ENCODE peak calls at places on chromosomes 6 and 20, in eight cellular contexts. O is A549; L is iPS DF 6.9; A is small intestine; Z is upper lobe of right lung; Y is cardiac muscle cell; X is GM12878; W is CD4-positive, CD25-positive, alpha-beta regulatory T cell. U is an unnamed sample.
A peak's percentile ranks its signal among the peaks of the same experiment; 100 is the strongest.

GRCh38 chr20:17262786-17263185 is 35.9 kb downstream of the PCSK2 start:
- DNase-seq in A (no peak), W (no peak), O (no peak), Y (no peak), Z (no peak), X (no peak), L (no peak), U (no peak)

GRCh38 chr6:14012313-14013036 is 87.7 kb downstream of the RNF182 start:
- DNase-seq in X (no peak), O (no peak), Z (no peak), L (no peak), Y (no peak), W (no peak), A (no peak), U (no peak)

GRCh38 chr20:50278684-50279531 is 88.3 kb downstream of the CEBPB start:
- DNase-seq in Z (peak; percentile 92), L (no peak), Y (peak; percentile 47), A (peak; percentile 83), O (peak; percentile 54), W (no peak), X (no peak), U (peak; percentile 82)

GRCh38 chr6:158487495-158487894 is 72.4 kb upstream of the TMEM181 start:
- DNase-seq in A (no peak), X (no peak), O (no peak), L (no peak), W (no peak), Y (no peak), Z (no peak), U (no peak)

GRCh38 chr6:119129148-119129967 is 50.9 kb upstream of the FAM184A start:
- DNase-seq in W (peak; percentile 4), Y (peak; percentile 74), Z (no peak), O (peak; percentile 20), A (peak; percentile 76), X (no peak), L (peak; percentile 39), U (no peak)

GRCh38 chr6:33696538-33697518 is 14.7 kb downstream of the UQCC2 start:
- DNase-seq in Y (no peak), A (peak; percentile 30), O (no peak), Z (no peak), L (no peak), W (no peak), X (no peak), U (no peak)

GRCh38 chr6:45587229-45588060 is 209.7 kb upstream of the SUPT3H start:
- DNase-seq in Z (no peak), X (no peak), L (no peak), O (no peak), Y (no peak), A (no peak), W (no peak), U (peak; percentile 26)

GRCh38 chr6:29926081-29926794 is 16.1 kb upstream of the HLA-A start:
- DNase-seq in W (peak; percentile 51), Z (peak; percentile 71), L (no peak), X (no peak), O (no peak), Y (no peak), A (peak; percentile 95), U (peak; percentile 25)

GRCh38 chr6:129032602-129033001 is 149.7 kb downstream of the LAMA2 start:
- DNase-seq in A (no peak), Z (no peak), X (no peak), Y (no peak), O (no peak), W (no peak), L (no peak), U (no peak)

GRCh38 chr6:1781152-1781848 is 171.6 kb downstream of the FOXC1 start:
- DNase-seq in W (no peak), L (no peak), Y (no peak), X (no peak), Z (no peak), A (no peak), O (no peak), U (no peak)

GRCh38 chr6:143449731-143450452 is 603 bp downstream of the ADAT2 start:
- DNase-seq in X (peak; percentile 53), A (peak; percentile 33), O (no peak), Z (no peak), L (no peak), Y (peak; percentile 10), W (peak; percentile 31), U (peak; percentile 23)

GRCh38 chr20:35618372-35619131 is 2.9 kb downstream of the SPAG4 start:
- DNase-seq in Z (no peak), L (no peak), O (peak; percentile 35), A (peak; percentile 10), W (peak; percentile 7), X (no peak), Y (peak; percentile 23), U (no peak)

GRCh38 chr6:117195728-117196127 is 69.6 kb upstream of the VGLL2 start:
- DNase-seq in L (no peak), Y (no peak), A (no peak), W (no peak), O (no peak), Z (no peak), X (no peak), U (no peak)

GRCh38 chr6:2951723-2952122 is 19.6 kb downstream of the SERPINB6 start:
- DNase-seq in L (no peak), W (no peak), X (no peak), O (no peak), A (no peak), Y (no peak), Z (no peak), U (no peak)

GRCh38 chr6:46584586-46584985 is 68.0 kb downstream of the CYP39A1 start:
- DNase-seq in W (no peak), O (no peak), L (no peak), A (no peak), X (no peak), Y (no peak), Z (no peak), U (no peak)

GRCh38 chr6:31829633-31830492 is 2.3 kb downstream of the HSPA1B start:
- DNase-seq in A (peak; percentile 65), L (no peak), X (no peak), Z (no peak), O (no peak), W (no peak), Y (peak; percentile 41), U (no peak)

GRCh38 chr6:131635384-131636340 is 1.4 kb upstream of the ENPP3 start:
- DNase-seq in A (no peak), O (no peak), L (no peak), Y (no peak), X (no peak), Z (no peak), W (no peak), U (no peak)

GRCh38 chr20:34045294-34045693 is 51.6 kb downstream of the RALY start:
- DNase-seq in O (no peak), A (peak; percentile 45), W (no peak), L (no peak), Y (peak; percentile 64), Z (no peak), X (no peak), U (no peak)

GRCh38 chr20:34043025-34043424 is 49.3 kb downstream of the RALY start:
- DNase-seq in A (no peak), Y (no peak), W (no peak), L (no peak), Z (no peak), O (no peak), X (no peak), U (no peak)

GRCh38 chr20:34046330-34046729 is 52.6 kb downstream of the RALY start:
- DNase-seq in A (peak; percentile 42), Y (no peak), X (no peak), L (no peak), W (no peak), Z (no peak), O (no peak), U (no peak)

GRCh38 chr20:34047010-34047687 is 53.4 kb downstream of the RALY start:
- DNase-seq in Y (no peak), A (no peak), W (no peak), Z (no peak), L (no peak), X (no peak), O (no peak), U (no peak)

DNA sequence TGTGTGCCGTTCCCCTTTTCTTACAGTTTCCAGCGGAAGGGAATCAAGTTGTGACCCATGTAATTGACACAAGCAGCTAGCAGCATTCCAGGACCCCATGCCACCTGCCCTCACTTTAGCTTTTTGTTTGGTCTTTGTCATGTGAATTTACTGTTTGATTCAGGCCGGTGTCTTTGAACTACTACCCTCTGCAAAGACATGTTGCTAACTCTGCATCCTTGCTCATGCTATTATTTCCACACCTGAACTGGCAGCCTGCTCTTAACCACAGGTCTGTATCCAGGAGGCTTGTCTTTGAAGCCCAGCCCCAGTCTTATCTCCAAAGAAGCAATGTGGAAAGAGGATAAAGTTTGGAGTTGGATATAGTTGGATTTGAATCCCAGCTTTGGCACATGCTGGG is 52.2 kb downstream of the RALY start:
- DNase-seq in W (no peak), L (no peak), X (no peak), Y (no peak), O (no peak), Z (no peak), A (peak; percentile 31), U (no peak)
- H3K4me1 ChIP-seq in W (peaks cover 35% of the 10 kb centered on the region), L (peaks cover 3% of the 10 kb centered on the region), X (no peaks in the 10 kb centered on the region), Y (peaks cover 40% of the 10 kb centered on the region), O (peaks cover 12% of the 10 kb centered on the region), Z (peaks cover 74% of the 10 kb centered on the region), A (peaks cover 33% of the 10 kb centered on the region), U (peaks cover 15% of the 10 kb centered on the region)

GRCh38 chr6:17885889-17886576 is 101.4 kb downstream of the KIF13A start:
- DNase-seq in A (no peak), X (no peak), W (no peak), O (no peak), L (no peak), Y (no peak), Z (no peak), U (no peak)

GRCh38 chr6:17883665-17884500 is 103.6 kb downstream of the KIF13A start:
- DNase-seq in A (peak; percentile 86), Z (no peak), L (no peak), X (no peak), Y (no peak), O (no peak), W (no peak), U (no peak)

GRCh38 chr6:17885079-17885478 is 102.4 kb downstream of the KIF13A start:
- DNase-seq in O (no peak), W (no peak), X (no peak), Y (no peak), A (peak; percentile 30), Z (no peak), L (no peak), U (no peak)

GRCh38 chr6:17884501-17885039 is 102.9 kb downstream of the KIF13A start:
- DNase-seq in Z (no peak), Y (no peak), L (no peak), O (no peak), W (no peak), A (no peak), X (peak; percentile 80), U (no peak)

GRCh38 chr6:17886891-17887290 is 100.5 kb downstream of the KIF13A start:
- DNase-seq in Y (no peak), W (no peak), A (no peak), X (no peak), Z (no peak), O (no peak), L (no peak), U (no peak)
- H3K4me1 ChIP-seq in Y (peaks cover 7% of the 10 kb centered on the region), W (no peaks in the 10 kb centered on the region), A (peaks cover 7% of the 10 kb centered on the region), X (peaks cover 18% of the 10 kb centered on the region), Z (peaks cover 35% of the 10 kb centered on the region), O (peaks cover 29% of the 10 kb centered on the region), L (no peaks in the 10 kb centered on the region), U (peaks cover 5% of the 10 kb centered on the region)

GRCh38 chr6:72245565-72245964 is 359.2 kb downstream of the RIMS1 start:
- DNase-seq in O (no peak), Y (no peak), L (peak; percentile 16), Z (no peak), W (no peak), A (no peak), X (no peak), U (no peak)
- H3K4me1 ChIP-seq in O (no peaks in the 10 kb centered on the region), Y (no peaks in the 10 kb centered on the region), L (no peaks in the 10 kb centered on the region), Z (no peaks in the 10 kb centered on the region), W (no peaks in the 10 kb centered on the region), A (no peaks in the 10 kb centered on the region), X (no peaks in the 10 kb centered on the region), U (no peaks in the 10 kb centered on the region)

GRCh38 chr6:35031611-35032529 is 109.3 kb downstream of the TCP11 start:
- DNase-seq in X (no peak), O (no peak), Z (no peak), W (no peak), L (no peak), A (peak; percentile 86), Y (no peak), U (no peak)
- H3K4me1 ChIP-seq in X (peaks cover 16% of the 10 kb centered on the region), O (no peaks in the 10 kb centered on the region), Z (peaks cover 47% of the 10 kb centered on the region), W (no peaks in the 10 kb centered on the region), L (peaks cover 10% of the 10 kb centered on the region), A (peaks cover 13% of the 10 kb centered on the region), Y (peaks cover 15% of the 10 kb centered on the region), U (peaks cover 47% of the 10 kb centered on the region)

U was measured in transverse colon.